ENCODE peak calls at places on chromosome 21, in five cellular contexts. One of them, this sample, is unnamed.

GRCh38 chr21:35616090-35616489 is 444.2 kb downstream of the SETD4 start:
- DNase-seq in mammary epithelial cell: peak; percentile 40
- DNase-seq in mesothelial cell of epicardium: no peak
- DNase-seq in coronary artery: no peak
- DNase-seq in dorsolateral prefrontal cortex: no peak
- DNase-seq in this sample: no peak

GRCh38 chr21:26842976-26843911 is 2.0 kb downstream of the ADAMTS1 start:
- DNase-seq in mammary epithelial cell: peak; percentile 91
- DNase-seq in mesothelial cell of epicardium: peak; percentile 69
- DNase-seq in coronary artery: peak; percentile 97
- DNase-seq in dorsolateral prefrontal cortex: peak; percentile 88
- DNase-seq in this sample: peak; percentile 84

GRCh38 chr21:35649186-35649585 is 411.1 kb downstream of the SETD4 start:
- DNase-seq in mammary epithelial cell: peak; percentile 36
- DNase-seq in mesothelial cell of epicardium: no peak
- DNase-seq in coronary artery: no peak
- DNase-seq in dorsolateral prefrontal cortex: no peak
- DNase-seq in this sample: no peak

GRCh38 chr21:34960672-34961071 is 88.4 kb downstream of the RUNX1 start:
- DNase-seq in mammary epithelial cell: no peak
- DNase-seq in mesothelial cell of epicardium: no peak
- DNase-seq in coronary artery: no peak
- DNase-seq in dorsolateral prefrontal cortex: no peak
- DNase-seq in this sample: no peak

GRCh38 chr21:35810431-35810970 is 249.8 kb downstream of the SETD4 start:
- DNase-seq in mammary epithelial cell: no peak
- DNase-seq in mesothelial cell of epicardium: no peak
- DNase-seq in coronary artery: no peak
- DNase-seq in dorsolateral prefrontal cortex: no peak
- DNase-seq in this sample: no peak

GRCh38 chr21:42725416-42725930 is 72.1 kb downstream of the PDE9A start:
- DNase-seq in mammary epithelial cell: no peak
- DNase-seq in mesothelial cell of epicardium: no peak
- DNase-seq in coronary artery: no peak
- DNase-seq in dorsolateral prefrontal cortex: no peak
- DNase-seq in this sample: no peak

GRCh38 chr21:33732038-33732437 is 89.7 kb downstream of the ITSN1 start:
- DNase-seq in mammary epithelial cell: no peak
- DNase-seq in mesothelial cell of epicardium: no peak
- DNase-seq in coronary artery: no peak
- DNase-seq in dorsolateral prefrontal cortex: no peak
- DNase-seq in this sample: no peak

GRCh38 chr21:38352536-38353219 is 95.9 kb downstream of the KCNJ15 start:
- DNase-seq in mammary epithelial cell: peak; percentile 69
- DNase-seq in mesothelial cell of epicardium: no peak
- DNase-seq in coronary artery: no peak
- DNase-seq in dorsolateral prefrontal cortex: no peak
- DNase-seq in this sample: no peak

GRCh38 chr21:23281917-23282316 is 2283.7 kb downstream of the NCAM2 start:
- DNase-seq in mammary epithelial cell: no peak
- DNase-seq in mesothelial cell of epicardium: no peak
- DNase-seq in coronary artery: no peak
- DNase-seq in dorsolateral prefrontal cortex: no peak
- DNase-seq in this sample: no peak

GRCh38 chr21:24895885-24896734 is 711.2 kb downstream of the MRPL39 start:
- DNase-seq in mammary epithelial cell: no peak
- DNase-seq in mesothelial cell of epicardium: no peak
- DNase-seq in coronary artery: no peak
- DNase-seq in dorsolateral prefrontal cortex: no peak
- DNase-seq in this sample: no peak

GRCh38 chr21:26140185-26140584 is 30.4 kb downstream of the APP start:
- DNase-seq in mammary epithelial cell: peak; percentile 90
- DNase-seq in mesothelial cell of epicardium: no peak
- DNase-seq in coronary artery: no peak
- DNase-seq in dorsolateral prefrontal cortex: no peak
- DNase-seq in this sample: no peak

GRCh38 chr21:27077501-27077900 is 110.6 kb upstream of the ADAMTS5 start:
- DNase-seq in mammary epithelial cell: no peak
- DNase-seq in mesothelial cell of epicardium: no peak
- DNase-seq in coronary artery: no peak
- DNase-seq in dorsolateral prefrontal cortex: no peak
- DNase-seq in this sample: no peak

GRCh38 chr21:29372063-29372802 is 73.5 kb downstream of the BACH1 start:
- DNase-seq in mammary epithelial cell: peak; percentile 52
- DNase-seq in mesothelial cell of epicardium: no peak
- DNase-seq in coronary artery: no peak
- DNase-seq in dorsolateral prefrontal cortex: no peak
- DNase-seq in this sample: no peak

GRCh38 chr21:42853621-42854020 is 25.7 kb downstream of the WDR4 start:
- DNase-seq in mammary epithelial cell: no peak
- DNase-seq in mesothelial cell of epicardium: no peak
- DNase-seq in coronary artery: no peak
- DNase-seq in dorsolateral prefrontal cortex: no peak
- DNase-seq in this sample: no peak

GRCh38 chr21:34679056-34679455 is 10.3 kb downstream of the CLIC6 start:
- DNase-seq in mammary epithelial cell: no peak
- DNase-seq in mesothelial cell of epicardium: no peak
- DNase-seq in coronary artery: no peak
- DNase-seq in dorsolateral prefrontal cortex: no peak
- DNase-seq in this sample: no peak

GRCh38 chr21:42404534-42404933 is 832 bp downstream of the UBASH3A start:
- DNase-seq in mammary epithelial cell: no peak
- DNase-seq in mesothelial cell of epicardium: no peak
- DNase-seq in coronary artery: no peak
- DNase-seq in dorsolateral prefrontal cortex: no peak
- DNase-seq in this sample: no peak

GRCh38 chr21:38032402-38032801 is 116.1 kb upstream of the KCNJ6 start:
- DNase-seq in mammary epithelial cell: no peak
- DNase-seq in mesothelial cell of epicardium: no peak
- DNase-seq in coronary artery: no peak
- DNase-seq in dorsolateral prefrontal cortex: no peak
- DNase-seq in this sample: no peak

GRCh38 chr21:35562876-35563275 is 497.4 kb downstream of the SETD4 start:
- DNase-seq in mammary epithelial cell: no peak
- DNase-seq in mesothelial cell of epicardium: no peak
- DNase-seq in coronary artery: no peak
- DNase-seq in dorsolateral prefrontal cortex: no peak
- DNase-seq in this sample: no peak

GRCh38 chr21:46394819-46395152 is 63.9 kb upstream of the DIP2A start:
- DNase-seq in mammary epithelial cell: no peak
- DNase-seq in mesothelial cell of epicardium: no peak
- DNase-seq in coronary artery: no peak
- DNase-seq in dorsolateral prefrontal cortex: no peak
- DNase-seq in this sample: no peak

GRCh38 chr21:25490742-25491141 is 116.5 kb downstream of the MRPL39 start:
- DNase-seq in mammary epithelial cell: no peak
- DNase-seq in mesothelial cell of epicardium: no peak
- DNase-seq in coronary artery: no peak
- DNase-seq in dorsolateral prefrontal cortex: no peak
- DNase-seq in this sample: no peak

GRCh38 chr21:40134731-40135492 is 267.7 kb downstream of the PCP4 start:
- DNase-seq in mammary epithelial cell: no peak
- DNase-seq in mesothelial cell of epicardium: no peak
- DNase-seq in coronary artery: no peak
- DNase-seq in dorsolateral prefrontal cortex: no peak
- DNase-seq in this sample: no peak

GRCh38 chr21:22399717-22400520 is 1401.7 kb downstream of the NCAM2 start:
- DNase-seq in mammary epithelial cell: no peak
- DNase-seq in mesothelial cell of epicardium: no peak
- DNase-seq in coronary artery: no peak
- DNase-seq in dorsolateral prefrontal cortex: no peak
- DNase-seq in this sample: no peak

GRCh38 chr21:46500224-46500861 is 41.7 kb downstream of the DIP2A start:
- DNase-seq in mammary epithelial cell: peak; percentile 23
- DNase-seq in mesothelial cell of epicardium: no peak
- DNase-seq in coronary artery: no peak
- DNase-seq in dorsolateral prefrontal cortex: no peak
- DNase-seq in this sample: no peak

GRCh38 chr21:26966360-26966977 is 419 bp downstream of the ADAMTS5 start:
- DNase-seq in mammary epithelial cell: no peak
- DNase-seq in mesothelial cell of epicardium: no peak
- DNase-seq in coronary artery: no peak
- DNase-seq in dorsolateral prefrontal cortex: no peak
- DNase-seq in this sample: no peak

GRCh38 chr21:33419538-33420123 is 16.4 kb downstream of the IFNGR2 start:
- DNase-seq in mammary epithelial cell: peak; percentile 27
- DNase-seq in mesothelial cell of epicardium: no peak
- DNase-seq in coronary artery: no peak
- DNase-seq in dorsolateral prefrontal cortex: no peak
- DNase-seq in this sample: no peak

GRCh38 chr21:29378814-29379213 is 80.1 kb downstream of the BACH1 start:
- DNase-seq in mammary epithelial cell: peak; percentile 6
- DNase-seq in mesothelial cell of epicardium: no peak
- DNase-seq in coronary artery: no peak
- DNase-seq in dorsolateral prefrontal cortex: no peak
- DNase-seq in this sample: no peak

GRCh38 chr21:34022557-34023335 is 50.6 kb upstream of the MRPS6 start:
- DNase-seq in mammary epithelial cell: no peak
- DNase-seq in mesothelial cell of epicardium: no peak
- DNase-seq in coronary artery: no peak
- DNase-seq in dorsolateral prefrontal cortex: no peak
- DNase-seq in this sample: no peak

GRCh38 chr21:26946744-26947446 is 20.0 kb downstream of the ADAMTS5 start:
- DNase-seq in mammary epithelial cell: no peak
- DNase-seq in mesothelial cell of epicardium: no peak
- DNase-seq in coronary artery: no peak
- DNase-seq in dorsolateral prefrontal cortex: no peak
- DNase-seq in this sample: no peak

DNA sequence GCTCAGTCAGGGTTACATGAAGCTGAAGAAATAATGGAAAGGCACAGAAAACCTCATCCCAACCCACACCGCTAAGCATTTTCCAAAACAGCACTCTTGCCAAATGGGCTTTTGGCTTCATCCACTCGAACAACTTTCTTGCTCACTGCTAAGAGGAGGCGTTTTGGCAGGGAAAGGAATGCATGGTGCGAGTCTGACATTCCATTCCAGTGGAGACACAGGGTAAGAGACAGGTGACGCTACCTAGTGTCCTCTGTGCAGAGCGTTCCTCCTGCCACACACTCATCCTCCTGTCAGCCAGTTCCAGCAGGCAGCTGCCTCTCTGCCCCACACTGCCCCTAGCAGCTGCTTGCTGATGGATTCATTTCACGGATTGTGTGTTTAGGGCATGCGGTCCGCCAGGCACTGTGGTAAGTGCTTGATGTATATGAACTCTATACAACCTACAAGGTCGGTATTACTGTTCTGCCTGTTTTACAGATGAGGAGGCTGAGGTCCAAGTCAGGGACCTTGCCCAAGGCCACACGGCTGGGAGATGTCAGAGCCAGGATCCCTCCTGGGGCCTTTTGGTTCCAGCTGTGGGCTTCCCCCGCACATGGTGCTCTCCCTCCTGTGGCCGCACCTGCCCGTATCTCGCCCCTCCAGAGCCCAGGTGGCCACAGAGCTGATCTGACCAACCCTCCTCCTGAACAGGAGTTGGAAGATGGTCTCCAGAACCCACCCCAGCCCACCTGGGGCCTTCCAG is 25.7 kb upstream of the BACE2 start:
- DNase-seq in mammary epithelial cell: peak; percentile 92
- DNase-seq in mesothelial cell of epicardium: no peak
- DNase-seq in coronary artery: no peak
- DNase-seq in dorsolateral prefrontal cortex: peak; percentile 57
- DNase-seq in this sample: no peak
- TF ChIP-seq CTCF in mammary epithelial cell: peak; percentile 10
- TF ChIP-seq CTCF in mesothelial cell of epicardium: no peak
- TF ChIP-seq CTCF in coronary artery: no peak
- TF ChIP-seq CTCF in dorsolateral prefrontal cortex: no peak
- TF ChIP-seq CTCF in this sample: no peak

GRCh38 chr21:36915014-36915700 is 51.3 kb downstream of the HLCS start:
- DNase-seq in mammary epithelial cell: no peak
- DNase-seq in mesothelial cell of epicardium: no peak
- DNase-seq in coronary artery: no peak
- DNase-seq in dorsolateral prefrontal cortex: no peak
- DNase-seq in this sample: no peak

GRCh38 chr21:36918291-36918690 is 48.2 kb downstream of the HLCS start:
- DNase-seq in mammary epithelial cell: no peak
- DNase-seq in mesothelial cell of epicardium: no peak
- DNase-seq in coronary artery: no peak
- DNase-seq in dorsolateral prefrontal cortex: no peak
- DNase-seq in this sample: no peak

GRCh38 chr21:36916718-36917117 is 49.8 kb downstream of the HLCS start:
- DNase-seq in mammary epithelial cell: no peak
- DNase-seq in mesothelial cell of epicardium: no peak
- DNase-seq in coronary artery: no peak
- DNase-seq in dorsolateral prefrontal cortex: no peak
- DNase-seq in this sample: no peak

GRCh38 chr21:36915701-36916075 is 50.8 kb downstream of the HLCS start:
- DNase-seq in mammary epithelial cell: no peak
- DNase-seq in mesothelial cell of epicardium: no peak
- DNase-seq in coronary artery: no peak
- DNase-seq in dorsolateral prefrontal cortex: no peak
- DNase-seq in this sample: no peak

GRCh38 chr21:36917487-36918158 is 48.8 kb downstream of the HLCS start:
- DNase-seq in mammary epithelial cell: no peak
- DNase-seq in mesothelial cell of epicardium: no peak
- DNase-seq in coronary artery: no peak
- DNase-seq in dorsolateral prefrontal cortex: no peak
- DNase-seq in this sample: no peak
- TF ChIP-seq CTCF in mammary epithelial cell: peak; percentile 41
- TF ChIP-seq CTCF in mesothelial cell of epicardium: peak; percentile 28
- TF ChIP-seq CTCF in coronary artery: no peak
- TF ChIP-seq CTCF in dorsolateral prefrontal cortex: peak; percentile 43
- TF ChIP-seq CTCF in this sample: peak; percentile 70

DNA sequence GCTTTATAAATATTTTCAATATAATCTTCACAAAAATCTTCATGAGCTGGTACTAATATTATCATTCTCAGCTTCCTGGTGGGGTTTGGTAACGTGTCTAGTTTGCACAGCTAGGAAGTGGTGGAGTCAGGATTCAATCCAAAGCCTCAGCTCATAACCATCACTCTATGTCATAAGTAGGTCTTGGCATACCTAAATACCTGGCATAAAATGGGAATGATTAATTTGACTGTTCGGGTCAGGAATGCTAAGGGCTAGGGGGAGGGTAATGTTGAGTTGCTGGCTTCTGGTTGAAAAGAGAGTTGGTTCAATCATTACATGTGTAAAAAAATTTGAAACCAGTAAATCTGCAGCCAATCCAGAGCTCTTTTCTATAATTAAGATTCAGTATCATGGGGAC is 5.6 kb upstream of the SAMSN1 start:
- DNase-seq in mammary epithelial cell: no peak
- DNase-seq in mesothelial cell of epicardium: no peak
- DNase-seq in coronary artery: no peak
- DNase-seq in dorsolateral prefrontal cortex: no peak
- DNase-seq in this sample: no peak
- TF ChIP-seq CTCF in mammary epithelial cell: no peak
- TF ChIP-seq CTCF in mesothelial cell of epicardium: no peak
- TF ChIP-seq CTCF in coronary artery: no peak
- TF ChIP-seq CTCF in dorsolateral prefrontal cortex: no peak
- TF ChIP-seq CTCF in this sample: no peak

DNA sequence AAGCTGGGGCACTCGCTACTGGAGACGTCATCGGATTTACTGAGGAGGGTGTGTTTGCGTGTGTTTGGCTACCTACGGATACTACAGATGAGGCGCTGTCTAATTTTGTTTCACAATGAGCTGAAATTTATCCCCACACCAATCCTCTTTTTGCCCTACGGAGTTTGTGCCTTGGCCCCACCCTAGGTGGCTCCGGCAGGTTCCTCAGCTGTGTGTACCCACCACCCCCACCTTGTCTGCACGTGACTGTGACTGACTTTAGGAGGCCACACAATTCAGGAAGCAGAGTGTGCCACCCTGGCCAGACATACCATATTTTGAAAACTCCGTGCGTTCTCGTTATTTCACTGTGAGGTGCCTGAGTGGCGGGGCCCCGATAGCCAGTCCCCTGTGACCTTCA is 63.7 kb downstream of the AGPAT3 start:
- DNase-seq in mammary epithelial cell: no peak
- DNase-seq in mesothelial cell of epicardium: no peak
- DNase-seq in coronary artery: no peak
- DNase-seq in dorsolateral prefrontal cortex: no peak
- DNase-seq in this sample: no peak
- TF ChIP-seq CTCF in mammary epithelial cell: no peak
- TF ChIP-seq CTCF in mesothelial cell of epicardium: no peak
- TF ChIP-seq CTCF in coronary artery: no peak
- TF ChIP-seq CTCF in dorsolateral prefrontal cortex: no peak
- TF ChIP-seq CTCF in this sample: no peak